ENCODE peak calls at places on chromosomes 1 and 21, in seven cellular contexts. A is A549, Y is NB4, I is AG09309, Q is psoas muscle, O is HCT116, E is spleen. M is an unnamed sample.

GRCh38 chr1:222829868-222830267 is 15.0 kb downstream of the DISP1 start:
- DNase-seq in E (no peak), Q (no peak), I (peak; percentile 31), Y (no peak), O (no peak), A (no peak), M (no peak)

GRCh38 chr1:48019714-48020315 is 22.6 kb upstream of the TRABD2B start:
- DNase-seq in A (no peak), Y (no peak), O (no peak), Q (peak; percentile 79), I (no peak), E (no peak), M (no peak)

GRCh38 chr1:232250838-232251237 is 379.1 kb downstream of the SIPA1L2 start:
- DNase-seq in Q (no peak), E (no peak), I (no peak), Y (no peak), O (no peak), A (no peak), M (no peak)

GRCh38 chr1:228463559-228464455 is 23.4 kb upstream of the RNF187 start:
- DNase-seq in Q (peak; percentile 23), Y (peak; percentile 84), O (peak; percentile 18), I (no peak), A (peak; percentile 77), E (peak; percentile 83), M (no peak)

GRCh38 chr1:151629278-151629677 is 17.4 kb downstream of the SNX27 start:
- DNase-seq in E (no peak), A (no peak), I (no peak), Y (no peak), Q (no peak), O (no peak), M (no peak)

GRCh38 chr1:234909851-234910250 is 218.8 kb downstream of the TOMM20 start:
- DNase-seq in A (no peak), E (no peak), Q (no peak), O (no peak), Y (no peak), I (no peak), M (no peak)

GRCh38 chr1:116916002-116916401 is 6.3 kb downstream of the PTGFRN start:
- DNase-seq in Y (no peak), A (no peak), I (no peak), O (no peak), E (no peak), Q (no peak), M (no peak)

GRCh38 chr1:77889671-77890070 is 1.2 kb downstream of the NEXN start:
- DNase-seq in Q (no peak), I (peak; percentile 43), Y (no peak), E (no peak), O (no peak), A (peak; percentile 8), M (no peak)

GRCh38 chr1:231338270-231339128 is at the start of gene SPRTN:
- DNase-seq in E (no peak), A (peak; percentile 96), I (no peak), O (no peak), Q (no peak), Y (peak; percentile 49), M (no peak)

GRCh38 chr1:200048244-200048643 is 20.7 kb downstream of the NR5A2 start:
- DNase-seq in E (peak; percentile 33), O (no peak), I (no peak), Y (no peak), A (no peak), Q (no peak), M (no peak)

GRCh38 chr1:75724472-75725022 is at the start of gene ACADM:
- DNase-seq in Y (peak; percentile 91), Q (peak; percentile 91), O (peak; percentile 60), I (no peak), E (peak; percentile 98), A (peak; percentile 61), M (peak; percentile 84)

GRCh38 chr1:51331206-51332100 is 1.1 kb upstream of the TTC39A start:
- DNase-seq in O (peak; percentile 55), Q (no peak), Y (peak; percentile 86), I (no peak), E (no peak), A (peak; percentile 62), M (no peak)

GRCh38 chr1:110872745-110873435 is at the start of gene CD53:
- DNase-seq in A (no peak), Q (no peak), E (no peak), O (no peak), Y (peak; percentile 91), I (no peak), M (no peak)

GRCh38 chr1:192559115-192560006 is 16.2 kb upstream of the RGS1 start:
- DNase-seq in O (peak; percentile 68), Q (no peak), A (no peak), E (no peak), I (peak; percentile 84), Y (no peak), M (no peak)

GRCh38 chr1:209768354-209768774 is 12.5 kb downstream of the TRAF3IP3 start:
- DNase-seq in A (no peak), E (peak; percentile 92), I (no peak), Y (peak; percentile 95), O (no peak), Q (no peak), M (no peak)

GRCh38 chr1:18446751-18447150 is 34.0 kb upstream of the KLHDC7A start:
- DNase-seq in Q (no peak), E (no peak), A (no peak), Y (no peak), O (no peak), I (no peak), M (no peak)

GRCh38 chr1:226186124-226187018 is at the start of gene ACBD3:
- DNase-seq in Q (peak; percentile 85), E (peak; percentile 97), O (peak; percentile 61), I (peak; percentile 50), A (peak; percentile 89), Y (peak; percentile 92), M (peak; percentile 88)

GRCh38 chr1:198270421-198270820 is 113.6 kb downstream of the NEK7 start:
- DNase-seq in E (no peak), Q (no peak), A (no peak), O (no peak), I (no peak), Y (no peak), M (no peak)

GRCh38 chr1:241413386-241413785 is 56.4 kb upstream of the RGS7 start:
- DNase-seq in Y (no peak), I (no peak), Q (no peak), O (no peak), A (no peak), E (no peak), M (no peak)

GRCh38 chr1:14055442-14056225 is 355.6 kb downstream of the PRDM2 start:
- DNase-seq in I (no peak), Q (no peak), A (no peak), Y (no peak), O (peak; percentile 4), E (no peak), M (no peak)

GRCh38 chr21:38989097-38989744 is 183.5 kb downstream of the ETS2 start:
- DNase-seq in E (no peak), O (no peak), I (no peak), A (no peak), Y (no peak), Q (no peak), M (no peak)

GRCh38 chr1:157312270-157312812 is 174.1 kb upstream of the ETV3 start:
- DNase-seq in Q (no peak), O (no peak), Y (no peak), I (no peak), A (no peak), E (no peak), M (no peak)

DNA sequence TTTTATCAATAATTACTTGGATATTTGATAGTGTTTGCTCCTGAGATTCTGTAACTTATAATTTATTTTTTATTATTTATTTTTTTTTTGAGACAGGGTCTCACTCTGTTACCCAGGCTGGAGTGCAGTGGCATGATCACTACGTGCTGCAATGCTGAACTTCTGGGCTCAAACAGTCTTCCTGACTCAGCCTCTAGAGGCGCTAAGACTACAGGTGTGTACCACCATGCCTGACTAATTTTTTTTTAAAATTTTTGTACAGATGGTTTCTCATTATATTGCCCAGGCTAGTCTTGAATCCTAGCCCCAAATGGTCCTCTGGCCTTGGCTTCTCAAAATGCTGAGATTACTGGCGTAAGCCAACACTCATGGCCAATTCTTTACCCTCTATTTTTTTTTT is 845.5 kb upstream of the ADGRL4 start:
- DNase-seq in E (no peak), O (peak; percentile 10), A (no peak), I (no peak), Y (no peak), Q (no peak), M (no peak)
- TF ChIP-seq CTCF in E (no peak), O (peak; percentile 46), A (peak; percentile 7), I (no peak), Y (peak; percentile 15), Q (no peak), M (peak; percentile 59)

GRCh38 chr1:30721311-30722174 is 1.8 kb downstream of the MATN1 start:
- DNase-seq in A (no peak), O (no peak), E (no peak), I (no peak), Y (no peak), Q (peak; percentile 11), M (no peak)
- TF ChIP-seq CTCF in A (no peak), O (no peak), E (no peak), I (no peak), Y (no peak), Q (no peak), M (peak; percentile 31)

GRCh38 chr21:14968821-14969220 is 96.0 kb downstream of the NRIP1 start:
- DNase-seq in O (no peak), E (no peak), Y (no peak), I (no peak), Q (no peak), A (no peak), M (no peak)
- TF ChIP-seq CTCF in O (no peak), E (no peak), Y (no peak), I (no peak), Q (no peak), A (no peak), M (no peak)

GRCh38 chr21:16073571-16073970 is 343.8 kb downstream of the USP25 start:
- DNase-seq in Q (no peak), Y (no peak), O (no peak), I (no peak), A (no peak), E (no peak), M (no peak)
- TF ChIP-seq CTCF in Q (no peak), Y (no peak), O (no peak), I (no peak), A (no peak), E (no peak), M (no peak)

GRCh38 chr1:168092566-168093355 is 44.0 kb downstream of the GPR161 start:
- DNase-seq in O (peak; percentile 19), I (no peak), Y (peak; percentile 12), A (no peak), Q (no peak), E (no peak), M (no peak)
- TF ChIP-seq CTCF in O (peak; percentile 41), I (peak; percentile 45), Y (no peak), A (peak; percentile 43), Q (peak; percentile 17), E (no peak), M (peak; percentile 17)